ENCODE peak calls at places on chromosomes 13 and 19, in four cellular contexts. T, U, A and V are unnamed samples.

GRCh38 chr19:54203151-54203611 is 2.5 kb downstream of the RPS9 start:
- DNase-seq in T (no peak), U (no peak), A (peak), V (no peak)

GRCh38 chr19:35539850-35540249 is 5.6 kb upstream of the TMEM147 start:
- DNase-seq in T (no peak), U (no peak), A (no peak), V (no peak)

GRCh38 chr13:108560092-108560491 is 69.3 kb upstream of the MYO16 start:
- DNase-seq in T (no peak), U (no peak), A (no peak), V (no peak)

GRCh38 chr13:39417643-39418042 is 185.3 kb downstream of the LHFPL6 start:
- DNase-seq in T (no peak), U (peak), A (peak), V (no peak)

GRCh38 chr13:113080361-113080831 is 25.2 kb upstream of the F7 start:
- DNase-seq in T (no peak), U (no peak), A (no peak), V (no peak)

GRCh38 chr19:17671906-17672305 is 16.2 kb downstream of the UNC13A start:
- DNase-seq in T (peak), U (no peak), A (peak), V (no peak)

GRCh38 chr13:57824121-57824520 is 192.6 kb downstream of the PCDH17 start:
- DNase-seq in T (no peak), U (no peak), A (no peak), V (no peak)

GRCh38 chr13:91174886-91175501 is 172.5 kb upstream of the MIR17HG start:
- DNase-seq in T (no peak), U (no peak), A (no peak), V (no peak)

GRCh38 chr19:34976611-34977010 is 12.6 kb upstream of the ZNF792 start:
- DNase-seq in T (no peak), U (no peak), A (no peak), V (no peak)

GRCh38 chr13:78309497-78310180 is 293.7 kb downstream of the POU4F1 start:
- DNase-seq in T (no peak), U (no peak), A (no peak), V (no peak)

GRCh38 chr13:113890758-113891480 is 27.0 kb upstream of the GAS6 start:
- DNase-seq in T (no peak), U (no peak), A (no peak), V (no peak)

GRCh38 chr19:8158411-8159074 is 9.2 kb upstream of the FBN3 start:
- DNase-seq in T (peak), U (no peak), A (peak), V (peak)

GRCh38 chr13:48231080-48231479 is 1.9 kb upstream of the ITM2B start:
- DNase-seq in T (no peak), U (no peak), A (peak), V (no peak)